ENCODE peak calls at places on chromosomes 3 and 15, in ten cellular contexts. T is upper lobe of left lung; I is upper lobe of right lung; Y is left ventricle myocardium inferior; L is thoracic aorta; A is transverse colon; S is CD4-positive, alpha-beta T cell; E is SK-N-SH; B is IMR-90; R is naive thymus-derived CD4-positive, alpha-beta T cell. Z is an unnamed sample.

GRCh38 chr15:44029940-44030568 is 165.0 kb downstream of the FRMD5 start:
- DNase-seq in T (no peak), I (no peak), Y (no peak), L (no peak), A (no peak), S (no peak), E (no peak), B (peak; percentile 60), R (no peak), Z (no peak)

GRCh38 chr15:32927124-32927523 is 209.3 kb downstream of the GREM1 start:
- DNase-seq in T (no peak), I (no peak), Y (no peak), L (no peak), A (no peak), S (no peak), E (no peak), B (no peak), R (no peak), Z (no peak)

GRCh38 chr15:95162069-95162468 is 930.7 kb downstream of the MCTP2 start:
- DNase-seq in T (no peak), I (no peak), Y (no peak), L (no peak), A (no peak), S (no peak), E (no peak), B (peak; percentile 73), R (no peak), Z (no peak)

GRCh38 chr3:67551366-67552016 is 102.9 kb downstream of the SUCLG2 start:
- DNase-seq in T (no peak), I (no peak), Y (no peak), L (no peak), A (no peak), S (no peak), E (no peak), B (no peak), R (no peak), Z (no peak)

GRCh38 chr3:149968216-149968615 is 2.5 kb downstream of the PFN2 start:
- DNase-seq in T (no peak), I (no peak), Y (no peak), L (no peak), A (no peak), S (no peak), E (no peak), B (peak; percentile 48), R (no peak), Z (no peak)

GRCh38 chr15:88938802-88939485 is 25.8 kb upstream of the MFGE8 start:
- DNase-seq in T (no peak), I (no peak), Y (no peak), L (no peak), A (no peak), S (no peak), E (no peak), B (no peak), R (no peak), Z (no peak)

GRCh38 chr3:44890258-44890657 is 15.8 kb downstream of the TGM4 start:
- DNase-seq in T (no peak), I (no peak), Y (no peak), L (no peak), A (no peak), S (no peak), E (no peak), B (peak; percentile 31), R (no peak), Z (no peak)

GRCh38 chr3:151774910-151775309 is 39.0 kb upstream of the AADAC start:
- DNase-seq in T (no peak), I (no peak), Y (no peak), L (no peak), A (no peak), S (no peak), E (no peak), B (no peak), R (no peak), Z (no peak)

GRCh38 chr15:20341901-20342605 is 199.5 kb downstream of the GOLGA6L6 start:
- DNase-seq in T (peak; percentile 95), I (peak; percentile 89), Y (peak; percentile 76), L (no peak), A (peak; percentile 41), S (peak; percentile 19), E (no peak), B (no peak), R (no peak), Z (no peak)
- H3K9me3 ChIP-seq in T (no peaks in the 10 kb centered on the region), I (peaks cover 10% of the 10 kb centered on the region), Y (peaks cover 41% of the 10 kb centered on the region), L (peaks cover 5% of the 10 kb centered on the region), A (peaks cover 15% of the 10 kb centered on the region), S (peaks cover 2% of the 10 kb centered on the region), E (no peaks in the 10 kb centered on the region), B (peaks cover 68% of the 10 kb centered on the region), R (peaks cover 9% of the 10 kb centered on the region), Z (no peaks in the 10 kb centered on the region)

GRCh38 chr15:93076875-93077274 is 12.1 kb downstream of the RGMA start:
- DNase-seq in T (no peak), I (no peak), Y (no peak), L (no peak), A (no peak), S (no peak), E (no peak), B (no peak), R (no peak), Z (no peak)

GRCh38 chr15:93076217-93076616 is 12.8 kb downstream of the RGMA start:
- DNase-seq in T (no peak), I (no peak), Y (no peak), L (no peak), A (no peak), S (no peak), E (no peak), B (no peak), R (no peak), Z (no peak)

GRCh38 chr15:93080451-93080850 is 8.6 kb downstream of the RGMA start:
- DNase-seq in T (no peak), I (no peak), Y (no peak), L (no peak), A (no peak), S (no peak), E (no peak), B (no peak), R (no peak), Z (no peak)

GRCh38 chr15:93082861-93083260 is 6.2 kb downstream of the RGMA start:
- DNase-seq in T (no peak), I (no peak), Y (no peak), L (no peak), A (no peak), S (no peak), E (no peak), B (no peak), R (no peak), Z (no peak)

GRCh38 chr15:93081399-93081798 is 7.6 kb downstream of the RGMA start:
- DNase-seq in T (no peak), I (no peak), Y (no peak), L (no peak), A (no peak), S (no peak), E (no peak), B (no peak), R (no peak), Z (no peak)
- H3K27me3 ChIP-seq in T (no peaks in the 10 kb centered on the region), I (peaks cover 17% of the 10 kb centered on the region), Y (peaks cover 18% of the 10 kb centered on the region), L (no peaks in the 10 kb centered on the region), A (peaks cover 45% of the 10 kb centered on the region), S (peaks cover 37% of the 10 kb centered on the region), E (peaks cover 17% of the 10 kb centered on the region), B (peaks cover 31% of the 10 kb centered on the region), R (no peaks in the 10 kb centered on the region), Z (peaks cover 47% of the 10 kb centered on the region)

GRCh38 chr3:8705575-8705974 is 28.0 kb upstream of the CAV3 start:
- DNase-seq in T (no peak), I (no peak), Y (no peak), L (no peak), A (no peak), S (no peak), E (no peak), B (no peak), R (no peak), Z (no peak)

DNA sequence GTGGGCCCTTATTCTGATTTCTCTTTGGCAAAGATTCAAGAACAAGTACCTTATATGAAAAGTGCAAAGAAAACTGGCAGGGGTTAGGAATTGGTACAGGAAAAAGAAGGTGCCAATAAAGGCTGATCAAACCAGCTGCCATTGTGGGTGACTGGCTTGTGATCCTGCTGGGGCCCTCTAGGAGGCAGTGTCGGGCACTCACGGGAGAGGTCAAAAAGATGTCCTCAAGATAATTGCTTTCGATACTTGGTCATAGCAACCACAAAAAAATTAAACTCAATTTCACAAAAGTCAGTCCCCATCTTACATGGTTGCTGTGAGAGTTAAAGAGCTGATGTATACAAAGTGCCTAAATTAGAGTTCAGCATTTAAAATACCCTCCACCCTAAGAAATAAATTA is 31.0 kb upstream of the CAV3 start:
- DNase-seq in T (no peak), I (no peak), Y (no peak), L (no peak), A (no peak), S (no peak), E (no peak), B (no peak), R (no peak), Z (no peak)
- H3K9me3 ChIP-seq in T (no peaks in the 10 kb centered on the region), I (no peaks in the 10 kb centered on the region), Y (peaks cover 33% of the 10 kb centered on the region), L (no peaks in the 10 kb centered on the region), A (no peaks in the 10 kb centered on the region), S (no peaks in the 10 kb centered on the region), E (no peaks in the 10 kb centered on the region), B (peaks cover 7% of the 10 kb centered on the region), R (no peaks in the 10 kb centered on the region), Z (no peaks in the 10 kb centered on the region)

GRCh38 chr15:96324900-96325299 is 5.6 kb upstream of the NR2F2 start:
- DNase-seq in T (no peak), I (no peak), Y (no peak), L (no peak), A (no peak), S (no peak), E (no peak), B (no peak), R (no peak), Z (no peak)
- H3K27me3 ChIP-seq in T (peaks cover 2% of the 10 kb centered on the region), I (peaks cover 47% of the 10 kb centered on the region), Y (peaks cover 97% of the 10 kb centered on the region), L (peaks cover 3% of the 10 kb centered on the region), A (peaks cover 74% of the 10 kb centered on the region), S (peaks cover 97% of the 10 kb centered on the region), E (peaks cover 82% of the 10 kb centered on the region), B (no peaks in the 10 kb centered on the region), R (no peaks in the 10 kb centered on the region), Z (no peaks in the 10 kb centered on the region)

GRCh38 chr3:331881-332280 is 135.3 kb downstream of the CHL1 start:
- DNase-seq in T (no peak), I (no peak), Y (no peak), L (no peak), A (no peak), S (no peak), E (no peak), B (peak; percentile 81), R (no peak), Z (no peak)
- H3K9me3 ChIP-seq in T (no peaks in the 10 kb centered on the region), I (no peaks in the 10 kb centered on the region), Y (no peaks in the 10 kb centered on the region), L (no peaks in the 10 kb centered on the region), A (no peaks in the 10 kb centered on the region), S (no peaks in the 10 kb centered on the region), E (no peaks in the 10 kb centered on the region), B (no peaks in the 10 kb centered on the region), R (no peaks in the 10 kb centered on the region), Z (no peaks in the 10 kb centered on the region)

DNA sequence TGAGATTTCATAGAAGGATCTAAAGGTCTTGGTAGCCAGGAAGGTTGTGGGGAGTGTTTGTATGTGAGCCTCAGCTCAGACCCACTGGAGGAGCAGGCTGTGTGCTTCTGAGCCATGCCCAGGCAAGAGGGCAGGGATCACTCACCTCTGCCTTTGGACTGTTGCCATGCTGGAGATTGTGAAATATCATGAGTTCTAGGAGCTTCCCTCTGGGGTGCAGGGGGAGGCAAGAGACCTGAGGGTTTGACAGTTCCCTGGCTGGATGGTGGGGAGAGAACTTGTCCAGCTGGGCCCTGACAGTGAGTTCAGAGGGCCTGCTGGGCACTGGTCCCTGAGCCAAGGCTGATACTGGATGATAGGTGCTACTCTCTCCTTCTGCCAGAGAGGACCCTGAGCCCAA is 6.0 kb downstream of the SLC6A1 start:
- DNase-seq in T (peak; percentile 61), I (no peak), Y (no peak), L (no peak), A (no peak), S (no peak), E (no peak), B (no peak), R (no peak), Z (no peak)
- H3K27me3 ChIP-seq in T (no peaks in the 10 kb centered on the region), I (peaks cover 26% of the 10 kb centered on the region), Y (peaks cover 98% of the 10 kb centered on the region), L (no peaks in the 10 kb centered on the region), A (peaks cover 58% of the 10 kb centered on the region), S (peaks cover 23% of the 10 kb centered on the region), E (peaks cover 32% of the 10 kb centered on the region), B (peaks cover 58% of the 10 kb centered on the region), R (no peaks in the 10 kb centered on the region), Z (peaks cover 5% of the 10 kb centered on the region)